ENCODE peak calls at places on chromosome 9, in seven cellular contexts. R is naive thymus-derived CD4-positive, alpha-beta T cell; U is endothelial cell; X is NCI-H146; Z is stimulated activated CD4-positive, alpha-beta T cell treated with anti-CD3 and anti-CD28 coated beads, Interleukin-1b, Interleukin-23, amount 100 ng/mL, for 24 hours; J is neuronal stem cell; L is T-helper 17 cell. Y is an unnamed sample.

GRCh38 chr9:20568406-20568805 is 53.9 kb downstream of the MLLT3 start:
- DNase-seq in R (no peak), U (no peak), X (no peak), Z (no peak), J (no peak), L (no peak), Y (no peak)

GRCh38 chr9:1125741-1126140 is 75.6 kb downstream of the DMRT2 start:
- DNase-seq in R (no peak), U (no peak), X (no peak), Z (no peak), J (no peak), L (no peak), Y (no peak)

GRCh38 chr9:105392531-105392930 is 55.3 kb upstream of the FSD1L start:
- DNase-seq in R (no peak), U (no peak), X (no peak), Z (no peak), J (no peak), L (no peak), Y (no peak)

GRCh38 chr9:107784235-107784958 is 294.8 kb upstream of the KLF4 start:
- DNase-seq in R (no peak), U (peak), X (no peak), Z (no peak), J (no peak), L (no peak), Y (no peak)

GRCh38 chr9:21340735-21341134 is 5.5 kb upstream of the KLHL9 start:
- DNase-seq in R (no peak), U (no peak), X (no peak), Z (no peak), J (no peak), L (no peak), Y (no peak)

GRCh38 chr9:117120061-117120460 is 294.8 kb downstream of the ASTN2 start:
- DNase-seq in R (no peak), U (no peak), X (no peak), Z (no peak), J (no peak), L (no peak), Y (no peak)

GRCh38 chr9:69719368-69719767 is 40.4 kb downstream of the PTAR1 start:
- DNase-seq in R (no peak), U (no peak), X (no peak), Z (no peak), J (no peak), L (no peak), Y (no peak)

GRCh38 chr9:127108182-127108876 is 14.1 kb downstream of the ANGPTL2 start:
- DNase-seq in R (no peak), U (no peak), X (no peak), Z (no peak), J (no peak), L (no peak), Y (no peak)

GRCh38 chr9:109868222-109868621 is 88.2 kb downstream of the PALM2AKAP2 start:
- DNase-seq in R (no peak), U (no peak), X (no peak), Z (no peak), J (peak), L (no peak), Y (no peak)

GRCh38 chr9:134326754-134327526 is 685 bp downstream of the RXRA start:
- DNase-seq in R (no peak), U (peak), X (no peak), Z (no peak), J (no peak), L (no peak), Y (no peak)

GRCh38 chr9:95857122-95857521 is 18.4 kb upstream of the ERCC6L2 start:
- DNase-seq in R (no peak), U (no peak), X (no peak), Z (no peak), J (no peak), L (no peak), Y (no peak)

GRCh38 chr9:2800385-2801179 is 43.3 kb downstream of the PUM3 start:
- DNase-seq in R (no peak), U (peak), X (peak), Z (no peak), J (no peak), L (no peak), Y (no peak)

GRCh38 chr9:133681658-133682306 is 45.6 kb downstream of the DBH start:
- DNase-seq in R (no peak), U (no peak), X (no peak), Z (no peak), J (no peak), L (no peak), Y (no peak)

GRCh38 chr9:82957526-82958379 is 105.2 kb downstream of the RASEF start:
- DNase-seq in R (no peak), U (no peak), X (no peak), Z (no peak), J (no peak), L (no peak), Y (no peak)

GRCh38 chr9:137705443-137705863 is 86.6 kb downstream of the EHMT1 start:
- DNase-seq in R (peak), U (no peak), X (no peak), Z (no peak), J (no peak), L (no peak), Y (no peak)

GRCh38 chr9:37239224-37239859 is 119.0 kb downstream of the ZCCHC7 start:
- DNase-seq in R (no peak), U (no peak), X (peak), Z (no peak), J (no peak), L (no peak), Y (no peak)

GRCh38 chr9:91056917-91057316 is 255.3 kb downstream of the SYK start:
- DNase-seq in R (no peak), U (no peak), X (no peak), Z (no peak), J (no peak), L (no peak), Y (no peak)

GRCh38 chr9:93398471-93398870 is 53.0 kb upstream of the FAM120A start:
- DNase-seq in R (no peak), U (no peak), X (no peak), Z (no peak), J (no peak), L (no peak), Y (no peak)

GRCh38 chr9:15018238-15018637 is 108.0 kb upstream of the FREM1 start:
- DNase-seq in R (no peak), U (no peak), X (no peak), Z (no peak), J (no peak), L (no peak), Y (no peak)

GRCh38 chr9:134852906-134853654 is 27.5 kb upstream of the FCN2 start:
- DNase-seq in R (no peak), U (no peak), X (no peak), Z (no peak), J (no peak), L (no peak), Y (no peak)

GRCh38 chr9:132609829-132610228 is 27.4 kb downstream of the BARHL1 start:
- DNase-seq in R (no peak), U (no peak), X (no peak), Z (no peak), J (no peak), L (no peak), Y (no peak)